ENCODE peak calls at places on chromosomes 16 and 17, in seven cellular contexts. One of them, this sample, is unnamed.

GRCh38 chr17:48391460-48391859 is 38.6 kb downstream of the SKAP1 start:
- DNase-seq in NCI-H1105 treated with DMSO at 0.1 percent for 48 hours: no peak
- DNase-seq in HCT116: no peak
- DNase-seq in A549: no peak
- DNase-seq in NCI-H1436: no peak
- DNase-seq in BE2C: no peak
- DNase-seq in activated CD4-positive, alpha-beta T cell treated with anti-CD3 and anti-CD28 coated beads, Interleukin-2, amount 10 ng/mL, durations not matched to agents 7 days and 5 days: no peak
- DNase-seq in this sample: no peak

GRCh38 chr16:4870138-4870671 is 22.9 kb downstream of the UBN1 start:
- DNase-seq in HCT116: no peak
- DNase-seq in A549: no peak
- DNase-seq in BE2C: no peak
- DNase-seq in NCI-H1105 treated with DMSO at 0.1 percent for 48 hours: no peak
- DNase-seq in NCI-H1436: no peak
- DNase-seq in activated CD4-positive, alpha-beta T cell treated with anti-CD3 and anti-CD28 coated beads, Interleukin-2, amount 10 ng/mL, durations not matched to agents 7 days and 5 days: no peak
- DNase-seq in this sample: no peak

GRCh38 chr17:4498461-4499397 is at the start of gene SPNS2:
- DNase-seq in A549: peak
- DNase-seq in NCI-H1105 treated with DMSO at 0.1 percent for 48 hours: peak
- DNase-seq in NCI-H1436: peak
- DNase-seq in HCT116: no peak
- DNase-seq in BE2C: peak
- DNase-seq in activated CD4-positive, alpha-beta T cell treated with anti-CD3 and anti-CD28 coated beads, Interleukin-2, amount 10 ng/mL, durations not matched to agents 7 days and 5 days: peak
- DNase-seq in this sample: peak

GRCh38 chr17:19345067-19345460 is 17.5 kb downstream of the B9D1 start:
- DNase-seq in HCT116: no peak
- DNase-seq in activated CD4-positive, alpha-beta T cell treated with anti-CD3 and anti-CD28 coated beads, Interleukin-2, amount 10 ng/mL, durations not matched to agents 7 days and 5 days: no peak
- DNase-seq in A549: no peak
- DNase-seq in BE2C: no peak
- DNase-seq in NCI-H1105 treated with DMSO at 0.1 percent for 48 hours: no peak
- DNase-seq in NCI-H1436: no peak
- DNase-seq in this sample: no peak

GRCh38 chr17:79988163-79988971 is 47.3 kb downstream of the TBC1D16 start:
- DNase-seq in A549: peak
- DNase-seq in HCT116: peak
- DNase-seq in BE2C: no peak
- DNase-seq in NCI-H1436: no peak
- DNase-seq in NCI-H1105 treated with DMSO at 0.1 percent for 48 hours: peak
- DNase-seq in activated CD4-positive, alpha-beta T cell treated with anti-CD3 and anti-CD28 coated beads, Interleukin-2, amount 10 ng/mL, durations not matched to agents 7 days and 5 days: no peak
- DNase-seq in this sample: no peak

GRCh38 chr17:27384261-27384701 is 72.0 kb upstream of the KSR1 start:
- DNase-seq in activated CD4-positive, alpha-beta T cell treated with anti-CD3 and anti-CD28 coated beads, Interleukin-2, amount 10 ng/mL, durations not matched to agents 7 days and 5 days: no peak
- DNase-seq in HCT116: no peak
- DNase-seq in NCI-H1436: no peak
- DNase-seq in A549: peak
- DNase-seq in NCI-H1105 treated with DMSO at 0.1 percent for 48 hours: no peak
- DNase-seq in BE2C: no peak
- DNase-seq in this sample: no peak

GRCh38 chr16:84885024-84885910 is 65.5 kb downstream of the CRISPLD2 start:
- DNase-seq in activated CD4-positive, alpha-beta T cell treated with anti-CD3 and anti-CD28 coated beads, Interleukin-2, amount 10 ng/mL, durations not matched to agents 7 days and 5 days: no peak
- DNase-seq in NCI-H1105 treated with DMSO at 0.1 percent for 48 hours: no peak
- DNase-seq in A549: no peak
- DNase-seq in NCI-H1436: no peak
- DNase-seq in BE2C: no peak
- DNase-seq in HCT116: no peak
- DNase-seq in this sample: no peak

GRCh38 chr16:72612271-72612670 is 435.7 kb downstream of the ZFHX3 start:
- DNase-seq in NCI-H1436: no peak
- DNase-seq in NCI-H1105 treated with DMSO at 0.1 percent for 48 hours: no peak
- DNase-seq in BE2C: no peak
- DNase-seq in activated CD4-positive, alpha-beta T cell treated with anti-CD3 and anti-CD28 coated beads, Interleukin-2, amount 10 ng/mL, durations not matched to agents 7 days and 5 days: no peak
- DNase-seq in A549: no peak
- DNase-seq in HCT116: no peak
- DNase-seq in this sample: no peak

GRCh38 chr16:72921620-72922019 is 126.3 kb downstream of the ZFHX3 start:
- DNase-seq in A549: no peak
- DNase-seq in NCI-H1436: no peak
- DNase-seq in NCI-H1105 treated with DMSO at 0.1 percent for 48 hours: peak
- DNase-seq in HCT116: no peak
- DNase-seq in BE2C: peak
- DNase-seq in activated CD4-positive, alpha-beta T cell treated with anti-CD3 and anti-CD28 coated beads, Interleukin-2, amount 10 ng/mL, durations not matched to agents 7 days and 5 days: no peak
- DNase-seq in this sample: no peak

GRCh38 chr16:10609410-10609774 is 29.0 kb upstream of the EMP2 start:
- DNase-seq in BE2C: no peak
- DNase-seq in NCI-H1105 treated with DMSO at 0.1 percent for 48 hours: no peak
- DNase-seq in A549: no peak
- DNase-seq in HCT116: no peak
- DNase-seq in activated CD4-positive, alpha-beta T cell treated with anti-CD3 and anti-CD28 coated beads, Interleukin-2, amount 10 ng/mL, durations not matched to agents 7 days and 5 days: no peak
- DNase-seq in NCI-H1436: no peak
- DNase-seq in this sample: no peak

GRCh38 chr16:10180771-10181163 is 1.5 kb downstream of the GRIN2A start:
- DNase-seq in A549: peak
- DNase-seq in BE2C: peak
- DNase-seq in HCT116: no peak
- DNase-seq in activated CD4-positive, alpha-beta T cell treated with anti-CD3 and anti-CD28 coated beads, Interleukin-2, amount 10 ng/mL, durations not matched to agents 7 days and 5 days: peak
- DNase-seq in NCI-H1105 treated with DMSO at 0.1 percent for 48 hours: no peak
- DNase-seq in NCI-H1436: no peak
- DNase-seq in this sample: peak

GRCh38 chr17:78014651-78015050 is 56.1 kb downstream of the TNRC6C start:
- DNase-seq in NCI-H1105 treated with DMSO at 0.1 percent for 48 hours: no peak
- DNase-seq in NCI-H1436: no peak
- DNase-seq in activated CD4-positive, alpha-beta T cell treated with anti-CD3 and anti-CD28 coated beads, Interleukin-2, amount 10 ng/mL, durations not matched to agents 7 days and 5 days: no peak
- DNase-seq in A549: no peak
- DNase-seq in HCT116: no peak
- DNase-seq in BE2C: no peak
- DNase-seq in this sample: no peak

GRCh38 chr16:11181889-11182279 is 74.1 kb downstream of the SOCS1 start:
- DNase-seq in A549: no peak
- DNase-seq in NCI-H1105 treated with DMSO at 0.1 percent for 48 hours: no peak
- DNase-seq in NCI-H1436: no peak
- DNase-seq in BE2C: no peak
- DNase-seq in activated CD4-positive, alpha-beta T cell treated with anti-CD3 and anti-CD28 coated beads, Interleukin-2, amount 10 ng/mL, durations not matched to agents 7 days and 5 days: no peak
- DNase-seq in HCT116: no peak
- DNase-seq in this sample: no peak

GRCh38 chr17:27256225-27257030 is 37.5 kb upstream of the WSB1 start:
- DNase-seq in BE2C: no peak
- DNase-seq in NCI-H1436: no peak
- DNase-seq in A549: peak
- DNase-seq in activated CD4-positive, alpha-beta T cell treated with anti-CD3 and anti-CD28 coated beads, Interleukin-2, amount 10 ng/mL, durations not matched to agents 7 days and 5 days: no peak
- DNase-seq in NCI-H1105 treated with DMSO at 0.1 percent for 48 hours: no peak
- DNase-seq in HCT116: no peak
- DNase-seq in this sample: no peak

GRCh38 chr17:55285340-55286301 is 20.9 kb downstream of the HLF start:
- DNase-seq in activated CD4-positive, alpha-beta T cell treated with anti-CD3 and anti-CD28 coated beads, Interleukin-2, amount 10 ng/mL, durations not matched to agents 7 days and 5 days: no peak
- DNase-seq in NCI-H1105 treated with DMSO at 0.1 percent for 48 hours: peak
- DNase-seq in BE2C: peak
- DNase-seq in A549: peak
- DNase-seq in NCI-H1436: peak
- DNase-seq in HCT116: no peak
- DNase-seq in this sample: no peak

GRCh38 chr16:31128711-31129567 is 6.6 kb downstream of the PRSS8 start:
- DNase-seq in A549: no peak
- DNase-seq in NCI-H1105 treated with DMSO at 0.1 percent for 48 hours: no peak
- DNase-seq in activated CD4-positive, alpha-beta T cell treated with anti-CD3 and anti-CD28 coated beads, Interleukin-2, amount 10 ng/mL, durations not matched to agents 7 days and 5 days: no peak
- DNase-seq in HCT116: no peak
- DNase-seq in BE2C: no peak
- DNase-seq in NCI-H1436: no peak
- DNase-seq in this sample: no peak

GRCh38 chr16:74936902-74937560 is 47.9 kb downstream of the WDR59 start:
- DNase-seq in A549: peak
- DNase-seq in BE2C: no peak
- DNase-seq in HCT116: no peak
- DNase-seq in NCI-H1105 treated with DMSO at 0.1 percent for 48 hours: no peak
- DNase-seq in activated CD4-positive, alpha-beta T cell treated with anti-CD3 and anti-CD28 coated beads, Interleukin-2, amount 10 ng/mL, durations not matched to agents 7 days and 5 days: no peak
- DNase-seq in NCI-H1436: no peak
- DNase-seq in this sample: peak

GRCh38 chr17:76781056-76781982 is 43.4 kb downstream of the MFSD11 start:
- DNase-seq in HCT116: no peak
- DNase-seq in NCI-H1105 treated with DMSO at 0.1 percent for 48 hours: no peak
- DNase-seq in BE2C: no peak
- DNase-seq in A549: no peak
- DNase-seq in activated CD4-positive, alpha-beta T cell treated with anti-CD3 and anti-CD28 coated beads, Interleukin-2, amount 10 ng/mL, durations not matched to agents 7 days and 5 days: peak
- DNase-seq in NCI-H1436: no peak
- DNase-seq in this sample: no peak

GRCh38 chr16:15874745-15875314 is 13.6 kb downstream of the CEP20 start:
- DNase-seq in NCI-H1105 treated with DMSO at 0.1 percent for 48 hours: no peak
- DNase-seq in BE2C: peak
- DNase-seq in A549: peak
- DNase-seq in activated CD4-positive, alpha-beta T cell treated with anti-CD3 and anti-CD28 coated beads, Interleukin-2, amount 10 ng/mL, durations not matched to agents 7 days and 5 days: peak
- DNase-seq in NCI-H1436: no peak
- DNase-seq in HCT116: peak
- DNase-seq in this sample: no peak

GRCh38 chr17:40016692-40017000 is 1.4 kb downstream of the CSF3 start:
- DNase-seq in HCT116: no peak
- DNase-seq in BE2C: no peak
- DNase-seq in activated CD4-positive, alpha-beta T cell treated with anti-CD3 and anti-CD28 coated beads, Interleukin-2, amount 10 ng/mL, durations not matched to agents 7 days and 5 days: no peak
- DNase-seq in A549: no peak
- DNase-seq in NCI-H1436: no peak
- DNase-seq in NCI-H1105 treated with DMSO at 0.1 percent for 48 hours: no peak
- DNase-seq in this sample: no peak

GRCh38 chr17:18362509-18363020 is 785 bp downstream of the SHMT1 start:
- DNase-seq in NCI-H1436: no peak
- DNase-seq in BE2C: no peak
- DNase-seq in NCI-H1105 treated with DMSO at 0.1 percent for 48 hours: peak
- DNase-seq in A549: peak
- DNase-seq in activated CD4-positive, alpha-beta T cell treated with anti-CD3 and anti-CD28 coated beads, Interleukin-2, amount 10 ng/mL, durations not matched to agents 7 days and 5 days: peak
- DNase-seq in HCT116: no peak
- DNase-seq in this sample: peak

GRCh38 chr17:71649986-71650385 is 470.8 kb upstream of the SOX9 start:
- DNase-seq in HCT116: no peak
- DNase-seq in NCI-H1436: no peak
- DNase-seq in BE2C: no peak
- DNase-seq in activated CD4-positive, alpha-beta T cell treated with anti-CD3 and anti-CD28 coated beads, Interleukin-2, amount 10 ng/mL, durations not matched to agents 7 days and 5 days: no peak
- DNase-seq in NCI-H1105 treated with DMSO at 0.1 percent for 48 hours: no peak
- DNase-seq in A549: no peak
- DNase-seq in this sample: no peak

GRCh38 chr17:68381076-68381900 is 76.0 kb downstream of the WIPI1 start:
- DNase-seq in NCI-H1105 treated with DMSO at 0.1 percent for 48 hours: no peak
- DNase-seq in BE2C: no peak
- DNase-seq in activated CD4-positive, alpha-beta T cell treated with anti-CD3 and anti-CD28 coated beads, Interleukin-2, amount 10 ng/mL, durations not matched to agents 7 days and 5 days: no peak
- DNase-seq in HCT116: peak
- DNase-seq in NCI-H1436: no peak
- DNase-seq in A549: peak
- DNase-seq in this sample: no peak

GRCh38 chr17:4807534-4808377 is 804 bp downstream of the PLD2 start:
- DNase-seq in NCI-H1436: no peak
- DNase-seq in NCI-H1105 treated with DMSO at 0.1 percent for 48 hours: no peak
- DNase-seq in activated CD4-positive, alpha-beta T cell treated with anti-CD3 and anti-CD28 coated beads, Interleukin-2, amount 10 ng/mL, durations not matched to agents 7 days and 5 days: no peak
- DNase-seq in A549: no peak
- DNase-seq in HCT116: no peak
- DNase-seq in BE2C: no peak
- DNase-seq in this sample: peak

GRCh38 chr16:75289189-75289588 is 37.8 kb upstream of the BCAR1 start:
- DNase-seq in activated CD4-positive, alpha-beta T cell treated with anti-CD3 and anti-CD28 coated beads, Interleukin-2, amount 10 ng/mL, durations not matched to agents 7 days and 5 days: no peak
- DNase-seq in BE2C: no peak
- DNase-seq in NCI-H1105 treated with DMSO at 0.1 percent for 48 hours: no peak
- DNase-seq in HCT116: peak
- DNase-seq in NCI-H1436: no peak
- DNase-seq in A549: no peak
- DNase-seq in this sample: no peak

GRCh38 chr17:17514993-17515920 is 19.1 kb upstream of the RASD1 start:
- DNase-seq in A549: no peak
- DNase-seq in activated CD4-positive, alpha-beta T cell treated with anti-CD3 and anti-CD28 coated beads, Interleukin-2, amount 10 ng/mL, durations not matched to agents 7 days and 5 days: no peak
- DNase-seq in BE2C: peak
- DNase-seq in HCT116: no peak
- DNase-seq in NCI-H1436: no peak
- DNase-seq in NCI-H1105 treated with DMSO at 0.1 percent for 48 hours: no peak
- DNase-seq in this sample: no peak